ENCODE peak calls at places on chromosome 13, in four cellular contexts. M, U, R and Z are unnamed samples.

GRCh38 chr13:44350775-44351504 is 22.7 kb upstream of the SERP2 start:
- DNase-seq in M (no peak), U (no peak), R (no peak), Z (no peak)

GRCh38 chr13:74061939-74062595 is 72.1 kb downstream of the KLF12 start:
- DNase-seq in M (no peak), U (peak), R (peak), Z (peak)

GRCh38 chr13:88823114-88823513 is 1151.9 kb downstream of the SLITRK5 start:
- DNase-seq in M (no peak), U (no peak), R (no peak), Z (no peak)

GRCh38 chr13:112711528-112712265 is 21.9 kb downstream of the ATP11A start:
- DNase-seq in M (peak), U (peak), R (peak), Z (peak)

GRCh38 chr13:35392768-35393167 is 83.7 kb downstream of the MAB21L1 start:
- DNase-seq in M (no peak), U (no peak), R (no peak), Z (no peak)

GRCh38 chr13:106500450-106500849 is 35.0 kb downstream of the EFNB2 start:
- DNase-seq in M (no peak), U (peak), R (no peak), Z (no peak)

GRCh38 chr13:84903391-84903790 is 895.8 kb downstream of the SLITRK6 start:
- DNase-seq in M (no peak), U (no peak), R (no peak), Z (no peak)

GRCh38 chr13:45602183-45602582 is 13.4 kb downstream of the ERICH6B start:
- DNase-seq in M (no peak), U (peak), R (no peak), Z (no peak)

GRCh38 chr13:111337206-111337605 is 16.8 kb downstream of the TEX29 start:
- DNase-seq in M (no peak), U (peak), R (no peak), Z (no peak)

GRCh38 chr13:113658836-113659235 is 838 bp upstream of the ATP4B start:
- DNase-seq in M (peak), U (no peak), R (no peak), Z (no peak)

GRCh38 chr13:25738342-25738771 is 313.5 kb downstream of the SHISA2 start:
- DNase-seq in M (no peak), U (no peak), R (no peak), Z (no peak)

GRCh38 chr13:105804561-105805190 is 730.8 kb downstream of the EFNB2 start:
- DNase-seq in M (no peak), U (peak), R (no peak), Z (no peak)

GRCh38 chr13:89627991-89628390 is 1719.5 kb upstream of the MIR17HG start:
- DNase-seq in M (no peak), U (no peak), R (no peak), Z (no peak)

GRCh38 chr13:77502104-77502720 is 33.3 kb upstream of the SCEL start:
- DNase-seq in M (no peak), U (no peak), R (no peak), Z (peak)

GRCh38 chr13:47146991-47147783 is 250.3 kb upstream of the HTR2A start:
- DNase-seq in M (no peak), U (no peak), R (peak), Z (peak)

GRCh38 chr13:27338816-27339215 is 68.2 kb downstream of the RASL11A start:
- DNase-seq in M (no peak), U (no peak), R (no peak), Z (no peak)
- TF ChIP-seq CTCF in M (no peak), U (peak), R (peak), Z (peak)

DNA sequence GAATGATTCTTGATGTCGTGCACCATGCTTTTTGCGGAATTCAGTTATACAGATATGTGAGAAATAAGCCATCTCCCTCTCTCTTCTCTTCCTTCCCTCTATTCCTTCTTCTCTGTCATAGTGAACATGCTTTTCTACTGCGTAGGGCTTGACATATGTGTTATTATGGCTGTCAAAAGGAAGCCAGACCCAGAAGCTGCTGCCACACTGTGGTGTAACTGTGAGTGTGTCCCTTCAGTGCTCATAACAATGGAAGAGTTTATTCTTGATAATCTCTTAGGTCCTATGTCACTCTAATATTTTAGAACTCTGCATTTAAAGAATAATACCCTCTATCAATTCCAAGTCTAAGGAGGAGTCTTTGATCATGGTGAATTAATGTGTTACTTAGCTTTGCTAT is 208.9 kb upstream of the TMTC4 start:
- DNase-seq in M (no peak), U (no peak), R (no peak), Z (no peak)
- TF ChIP-seq CTCF in M (no peak), U (no peak), R (no peak), Z (no peak)

DNA sequence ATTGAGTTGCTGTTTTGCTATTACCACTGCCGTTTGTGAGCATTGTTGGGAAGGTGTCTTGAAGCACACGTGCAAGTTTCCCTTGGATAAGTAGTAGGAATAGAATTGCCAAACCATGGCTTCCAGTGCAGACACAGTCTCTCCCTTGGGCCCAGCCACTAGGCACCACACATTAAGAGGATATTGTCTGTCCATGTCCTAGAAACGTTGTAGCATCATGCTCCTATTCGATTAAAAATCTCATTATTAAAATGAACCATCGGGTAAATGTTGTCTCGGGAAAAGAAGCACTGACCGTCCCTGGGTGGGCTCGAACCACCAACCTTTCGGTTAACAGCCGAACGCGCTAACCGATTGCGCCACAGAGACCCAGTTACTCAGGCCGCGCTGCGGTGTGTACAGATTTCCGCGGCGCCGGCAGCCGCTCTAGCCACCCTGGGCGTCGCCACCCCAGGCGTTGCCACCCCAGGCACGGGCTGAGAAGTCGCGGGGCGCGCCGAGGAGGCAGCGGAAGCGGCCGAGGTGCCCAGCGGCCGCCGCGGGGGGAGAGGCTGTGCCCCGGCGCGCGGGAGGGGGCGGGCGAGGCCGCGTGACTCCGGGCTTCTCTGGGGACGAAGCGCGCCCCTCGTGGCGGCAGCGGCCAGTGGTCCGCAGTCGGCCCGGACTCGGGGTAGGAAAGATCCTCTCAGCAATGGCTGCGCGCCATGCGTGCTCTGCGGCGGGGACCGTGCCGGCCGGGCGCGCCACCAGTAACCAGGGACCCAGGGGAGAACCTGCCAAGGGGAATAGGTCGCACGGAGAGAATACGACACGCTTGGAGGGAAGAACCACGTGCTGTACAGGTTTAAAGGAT is 56.2 kb downstream of the USPL1 start:
- DNase-seq in M (peak), U (peak), R (peak), Z (peak)
- TF ChIP-seq CTCF in M (peak), U (peak), R (peak), Z (peak)

DNA sequence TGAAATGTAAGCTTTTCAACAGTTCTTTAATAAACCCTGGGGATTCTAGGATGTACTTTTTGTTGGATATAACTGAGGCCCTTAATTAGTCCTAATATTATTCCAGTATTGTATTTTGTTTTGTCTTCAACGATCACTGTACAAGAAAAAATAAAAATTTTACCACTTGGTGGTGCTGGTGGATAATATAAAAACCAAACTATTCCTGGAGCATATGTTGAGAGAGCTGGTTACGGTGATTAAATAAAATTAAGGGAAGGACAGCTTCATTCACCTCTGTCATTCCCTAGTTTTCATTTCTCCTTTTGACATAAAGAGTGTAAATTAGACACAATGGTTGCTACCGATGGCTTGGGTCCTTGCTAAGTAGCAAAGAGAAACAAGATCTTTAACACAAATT is 598.6 kb upstream of the PCDH20 start:
- DNase-seq in M (no peak), U (no peak), R (no peak), Z (no peak)
- TF ChIP-seq CTCF in M (no peak), U (no peak), R (no peak), Z (peak)

DNA sequence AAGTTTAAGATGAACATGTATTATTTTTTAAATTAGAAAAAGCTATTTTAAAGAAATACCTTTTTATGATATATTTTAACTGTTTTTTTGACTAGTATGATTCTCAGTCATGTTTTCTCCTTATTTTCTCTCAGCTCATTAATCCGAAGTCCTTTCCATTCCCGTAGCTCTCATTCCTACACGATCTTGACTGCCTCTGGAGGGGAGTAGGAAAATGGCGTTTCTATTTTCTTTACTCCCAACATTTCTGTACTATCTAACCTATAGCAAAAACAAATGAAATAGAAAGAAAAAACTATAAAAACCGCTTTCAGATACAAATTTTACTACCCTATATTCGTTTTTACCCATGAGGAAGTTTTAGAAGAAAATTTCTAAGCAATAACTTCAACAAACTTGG is 343.8 kb downstream of the RBM26 start:
- DNase-seq in M (no peak), U (no peak), R (no peak), Z (no peak)
- TF ChIP-seq CTCF in M (no peak), U (no peak), R (no peak), Z (no peak)